ENCODE peak calls at places on chromosomes 16 and 17, in four cellular contexts. H is NAMALWA; R is Daoy; P is stimulated activated naive CD8-positive, alpha-beta T cell treated with anti-CD3 and anti-CD28 coated beads, Interleukin-15, Interleukin-2, amounts not matched to agents 100 U/mL and 50 U/mL, for 24 hours. B is an unnamed sample.
A peak's percentile ranks its signal among the peaks of the same experiment; 100 is the strongest.

GRCh38 chr16:85077039-85077438 is 35.2 kb downstream of the CIBAR2 start:
- DNase-seq in R (no peak), P (no peak), H (no peak), B (no peak)

GRCh38 chr16:86567701-86568571 is 1.3 kb downstream of the FOXC2 start:
- DNase-seq in H (no peak), P (no peak), R (peak; percentile 56), B (no peak)

GRCh38 chr17:72407336-72408121 is 286.7 kb downstream of the SOX9 start:
- DNase-seq in H (peak; percentile 40), P (no peak), R (peak; percentile 98), B (peak; percentile 92)

GRCh38 chr17:27609606-27610303 is 21.2 kb upstream of the LGALS9 start:
- DNase-seq in R (no peak), P (no peak), H (peak; percentile 45), B (peak; percentile 74)

GRCh38 chr16:81443688-81444447 is 740 bp upstream of the CMIP start:
- DNase-seq in H (peak; percentile 31), R (no peak), P (peak; percentile 30), B (no peak)

GRCh38 chr17:56593073-56593740 is at the start of gene NOG:
- DNase-seq in P (peak; percentile 53), R (peak; percentile 63), H (no peak), B (no peak)

GRCh38 chr16:30063893-30064745 is 1.4 kb upstream of the ALDOA start:
- DNase-seq in H (peak; percentile 88), P (peak; percentile 78), R (peak; percentile 60), B (peak; percentile 92)

GRCh38 chr16:85042126-85042525 is 14.5 kb downstream of the KIAA0513 start:
- DNase-seq in P (no peak), R (no peak), H (no peak), B (no peak)

B was measured in Karpas-422.